ENCODE peak calls at places on chromosomes 1 and 21, in seven cellular contexts. U, X, D, R, V, Y and T are unnamed samples.

GRCh38 chr1:186008920-186009737 is 274.9 kb downstream of the HMCN1 start:
- DNase-seq in X (no peak), Y (no peak), D (no peak), R (no peak), V (no peak), U (no peak), T (no peak)

GRCh38 chr1:70979313-70979712 is 68.3 kb downstream of the PTGER3 start:
- DNase-seq in U (no peak), V (no peak), R (no peak), Y (no peak), X (no peak), D (no peak), T (no peak)

GRCh38 chr1:23129846-23130245 is 38.8 kb downstream of the LUZP1 start:
- DNase-seq in X (no peak), D (no peak), V (no peak), R (no peak), Y (no peak), U (no peak), T (no peak)

GRCh38 chr1:99558539-99558938 is 87.4 kb upstream of the PALMD start:
- DNase-seq in R (no peak), D (no peak), Y (no peak), X (no peak), V (no peak), U (no peak), T (no peak)

GRCh38 chr1:1272341-1273151 is 1.1 kb downstream of the UBE2J2 start:
- DNase-seq in U (no peak), R (no peak), D (no peak), X (no peak), V (no peak), Y (no peak), T (no peak)

GRCh38 chr1:161307892-161308638 is 1.7 kb downstream of the MPZ start:
- DNase-seq in R (no peak), X (no peak), V (no peak), D (no peak), U (no peak), Y (no peak), T (no peak)

GRCh38 chr1:51270751-51271150 is 34.7 kb downstream of the RNF11 start:
- DNase-seq in Y (no peak), V (no peak), D (no peak), X (no peak), R (no peak), U (no peak), T (no peak)

GRCh38 chr1:18927082-18927653 is 24.8 kb upstream of the ALDH4A1 start:
- DNase-seq in D (no peak), Y (no peak), U (no peak), V (no peak), R (no peak), X (no peak), T (no peak)

GRCh38 chr1:233211595-233211994 is 83.9 kb downstream of the PCNX2 start:
- DNase-seq in V (no peak), X (no peak), D (no peak), R (no peak), U (no peak), Y (no peak), T (no peak)

GRCh38 chr1:228226956-228227791 is 19.3 kb downstream of the OBSCN start:
- DNase-seq in R (no peak), Y (no peak), D (no peak), U (no peak), V (no peak), X (no peak), T (no peak)

GRCh38 chr1:6275826-6276764 is 15.2 kb upstream of the GPR153 start:
- DNase-seq in Y (no peak), D (peak), R (peak), V (no peak), U (no peak), X (no peak), T (peak)

GRCh38 chr1:18479484-18479883 is 1.2 kb upstream of the KLHDC7A start:
- DNase-seq in V (no peak), R (no peak), X (no peak), D (no peak), U (no peak), Y (no peak), T (no peak)

GRCh38 chr1:18197299-18197698 is 89.7 kb downstream of the IGSF21 start:
- DNase-seq in V (no peak), Y (no peak), D (no peak), U (no peak), X (no peak), R (no peak), T (no peak)

GRCh38 chr1:222233441-222234180 is 314.3 kb downstream of the HHIPL2 start:
- DNase-seq in V (no peak), R (no peak), D (no peak), X (no peak), U (no peak), Y (no peak), T (no peak)

GRCh38 chr1:223228201-223228600 is 85.2 kb upstream of the TLR5 start:
- DNase-seq in D (no peak), U (no peak), R (no peak), Y (no peak), V (no peak), X (no peak), T (no peak)

GRCh38 chr21:46126321-46127238 is 28.7 kb downstream of the COL6A2 start:
- DNase-seq in X (peak), D (peak), R (no peak), Y (no peak), V (no peak), U (no peak), T (peak)

GRCh38 chr1:230176871-230177411 is 109.9 kb downstream of the GALNT2 start:
- DNase-seq in D (peak), X (peak), Y (no peak), R (no peak), V (no peak), U (no peak), T (peak)

GRCh38 chr1:155061381-155062150 is 2.0 kb upstream of the EFNA4 start:
- DNase-seq in Y (peak), U (peak), X (peak), D (peak), V (peak), R (peak), T (peak)

GRCh38 chr1:63615809-63616420 is 22.7 kb downstream of the PGM1 start:
- DNase-seq in U (peak), D (no peak), X (peak), V (peak), R (peak), Y (peak), T (peak)

GRCh38 chr1:203223012-203223775 is 6.3 kb downstream of the CHIT1 start:
- DNase-seq in U (no peak), Y (no peak), X (no peak), R (no peak), D (no peak), V (no peak), T (no peak)

GRCh38 chr1:40856656-40857302 is 5.4 kb downstream of the CITED4 start:
- DNase-seq in U (no peak), X (no peak), V (no peak), R (no peak), Y (no peak), D (no peak), T (no peak)

GRCh38 chr1:24474193-24474592 is 28.4 kb upstream of the RCAN3 start:
- DNase-seq in X (no peak), V (no peak), D (no peak), R (no peak), U (no peak), Y (no peak), T (no peak)

GRCh38 chr1:217067642-217068041 is 344.4 kb upstream of the ESRRG start:
- DNase-seq in D (no peak), X (no peak), U (no peak), Y (no peak), R (no peak), V (no peak), T (no peak)

GRCh38 chr1:107480548-107480947 is 339.7 kb downstream of the NTNG1 start:
- DNase-seq in V (no peak), Y (no peak), U (no peak), R (no peak), D (peak), X (no peak), T (no peak)

GRCh38 chr1:12359734-12360133 is 129.9 kb downstream of the VPS13D start:
- DNase-seq in Y (no peak), X (no peak), R (no peak), U (no peak), D (no peak), V (no peak), T (no peak)

GRCh38 chr1:112614460-112615065 is 4.4 kb downstream of the ST7L start:
- DNase-seq in U (peak), X (no peak), R (peak), V (no peak), D (no peak), Y (no peak), T (no peak)

GRCh38 chr1:115893545-115893944 is 52.6 kb upstream of the NHLH2 start:
- DNase-seq in X (no peak), V (no peak), Y (no peak), R (no peak), U (no peak), D (no peak), T (no peak)

GRCh38 chr1:109370712-109371270 is 26.9 kb downstream of the SORT1 start:
- DNase-seq in Y (no peak), U (no peak), X (no peak), R (peak), D (no peak), V (no peak), T (no peak)